ENCODE peak calls at places on chromosomes 4 and X, in five cellular contexts. D is IMR-90, P is H1, V is A549, W is K562. C is an unnamed sample.
A peak's percentile ranks its signal among the peaks of the same experiment; 100 is the strongest.

GRCh38 chrX:118943102-118943501 is 31.3 kb upstream of the LONRF3 start:
- DNase-seq in D (no peak), P (no peak), V (no peak), W (peak; percentile 64), C (no peak)

GRCh38 chr4:24914460-24914859 is 1.6 kb upstream of the CCDC149 start:
- DNase-seq in D (no peak), P (no peak), V (no peak), W (no peak), C (no peak)

GRCh38 chr4:54378461-54378860 is 149.4 kb downstream of the PDGFRA start:
- DNase-seq in D (peak; percentile 5), P (no peak), V (no peak), W (no peak), C (no peak)

GRCh38 chr4:47914926-47915237 is 499 bp upstream of the NFXL1 start:
- DNase-seq in D (no peak), P (no peak), V (no peak), W (no peak), C (no peak)

GRCh38 chr4:147056951-147057630 is 111.4 kb upstream of the TTC29 start:
- DNase-seq in D (peak; percentile 14), P (no peak), V (no peak), W (no peak), C (no peak)

GRCh38 chr4:129545599-129546278 is 449.8 kb downstream of the C4orf33 start:
- DNase-seq in D (no peak), P (no peak), V (no peak), W (no peak), C (peak; percentile 3)

GRCh38 chr4:1239141-1239948 is 9.6 kb downstream of the CTBP1 start:
- DNase-seq in D (no peak), P (no peak), V (no peak), W (no peak), C (no peak)

GRCh38 chr4:90074322-90074886 is 52.8 kb upstream of the CCSER1 start:
- DNase-seq in D (no peak), P (no peak), V (no peak), W (no peak), C (no peak)

GRCh38 chrX:92231391-92231790 is 452.2 kb downstream of the PCDH11X start:
- DNase-seq in D (no peak), P (no peak), V (no peak), W (no peak), C (no peak)

GRCh38 chr4:128283071-128283470 is 4.5 kb downstream of the PGRMC2 start:
- DNase-seq in D (no peak), P (no peak), V (no peak), W (no peak), C (no peak)

GRCh38 chrX:101617211-101618191 is at the start of gene ARMCX6:
- DNase-seq in D (peak; percentile 77), P (peak; percentile 65), V (peak; percentile 70), W (peak; percentile 70), C (peak; percentile 50)

GRCh38 chr4:103936653-103937145 is 216.9 kb upstream of the TACR3 start:
- DNase-seq in D (no peak), P (no peak), V (no peak), W (no peak), C (no peak)

GRCh38 chr4:79598801-79599200 is 190.8 kb upstream of the GK2 start:
- DNase-seq in D (no peak), P (no peak), V (no peak), W (no peak), C (no peak)

GRCh38 chrX:43702660-43703059 is 46.6 kb downstream of the MAOA start:
- DNase-seq in D (no peak), P (no peak), V (no peak), W (no peak), C (peak; percentile 24)

GRCh38 chrX:38661561-38661960 is 100.2 kb downstream of the TSPAN7 start:
- DNase-seq in D (no peak), P (no peak), V (no peak), W (no peak), C (no peak)

GRCh38 chr4:51872283-51872997 is 29.5 kb downstream of the DCUN1D4 start:
- DNase-seq in D (no peak), P (no peak), V (no peak), W (no peak), C (no peak)

GRCh38 chrX:120549483-120550452 is 11.0 kb downstream of the CUL4B start:
- DNase-seq in D (peak; percentile 94), P (no peak), V (peak; percentile 73), W (peak; percentile 54), C (peak; percentile 76)

GRCh38 chrX:155056877-155057792 is 13.8 kb downstream of the CMC4 start:
- DNase-seq in D (peak; percentile 70), P (peak; percentile 63), V (peak; percentile 43), W (peak; percentile 74), C (peak; percentile 43)

GRCh38 chrX:44062842-44063241 is 89.7 kb upstream of the NDP start:
- DNase-seq in D (no peak), P (no peak), V (peak; percentile 9), W (no peak), C (no peak)

GRCh38 chrX:109281478-109282275 is 200.2 kb downstream of the GUCY2F start:
- DNase-seq in D (no peak), P (no peak), V (no peak), W (no peak), C (no peak)

GRCh38 chr4:41257257-41257900 is 651 bp downstream of the UCHL1 start:
- DNase-seq in D (peak; percentile 52), P (peak; percentile 73), V (peak; percentile 24), W (no peak), C (no peak)

GRCh38 chr4:18860836-18861530 is 839.4 kb upstream of the LCORL start:
- DNase-seq in D (no peak), P (no peak), V (no peak), W (no peak), C (no peak)

GRCh38 chr4:141174457-141174856 is 41.2 kb upstream of the RNF150 start:
- DNase-seq in D (no peak), P (no peak), V (no peak), W (no peak), C (no peak)

GRCh38 chr4:67546971-67547370 is 1.7 kb upstream of the CENPC start:
- DNase-seq in D (no peak), P (no peak), V (no peak), W (no peak), C (no peak)

GRCh38 chr4:83771113-83771705 is 235.3 kb downstream of the GPAT3 start:
- DNase-seq in D (peak; percentile 60), P (peak; percentile 53), V (peak; percentile 53), W (peak; percentile 49), C (peak; percentile 21)

GRCh38 chrX:109732319-109732779 is 708 bp downstream of the ACSL4 start:
- DNase-seq in D (peak; percentile 59), P (peak; percentile 45), V (peak; percentile 9), W (peak; percentile 25), C (no peak)

GRCh38 chr4:95377511-95377910 is 171.3 kb downstream of the UNC5C start:
- DNase-seq in D (no peak), P (no peak), V (no peak), W (no peak), C (no peak)

GRCh38 chr4:132333723-132334045 is 815.4 kb upstream of the PCDH10 start:
- DNase-seq in D (peak; percentile 49), P (no peak), V (no peak), W (no peak), C (no peak)

GRCh38 chrX:15988661-15989603 is 134.3 kb upstream of the AP1S2 start:
- DNase-seq in D (peak; percentile 82), P (no peak), V (no peak), W (no peak), C (no peak)
- TF ChIP-seq MAFK in D (no peak), P (no peak), V (no peak), W (no peak), C (no peak)

GRCh38 chrX:149570668-149571067 is 16.6 kb downstream of the MAGEA9B start:
- DNase-seq in D (peak; percentile 86), P (no peak), V (no peak), W (peak; percentile 2), C (no peak)
- TF ChIP-seq MAFK in D (no peak), P (no peak), V (no peak), W (no peak), C (no peak)

GRCh38 chr4:11106769-11107168 is 321.9 kb downstream of the HS3ST1 start:
- DNase-seq in D (no peak), P (no peak), V (no peak), W (no peak), C (no peak)

GRCh38 chr4:11111876-11112275 is 316.8 kb downstream of the HS3ST1 start:
- DNase-seq in D (no peak), P (no peak), V (no peak), W (no peak), C (no peak)

GRCh38 chr4:11111370-11111769 is 317.3 kb downstream of the HS3ST1 start:
- DNase-seq in D (no peak), P (no peak), V (no peak), W (no peak), C (no peak)

GRCh38 chr4:11105715-11106114 is 323.0 kb downstream of the HS3ST1 start:
- DNase-seq in D (no peak), P (no peak), V (no peak), W (no peak), C (no peak)

DNA sequence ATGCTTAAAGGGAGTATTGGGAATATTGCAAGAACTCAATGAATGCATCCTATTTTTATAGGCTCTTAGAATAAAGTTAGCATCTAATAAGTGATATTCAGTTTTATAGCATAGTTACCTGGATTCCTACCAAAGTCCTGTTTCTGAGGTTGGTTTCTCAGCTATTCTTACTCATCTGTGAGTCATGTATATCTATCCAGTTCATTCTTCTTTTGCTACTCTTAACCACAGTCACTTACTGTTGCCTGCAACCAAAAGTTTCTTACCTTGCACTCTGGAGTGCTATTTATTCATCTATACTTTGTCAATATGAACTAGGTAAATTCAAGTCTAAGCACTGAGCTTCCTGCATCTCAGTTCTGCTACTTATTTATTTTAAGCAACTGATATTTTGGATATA is 322.5 kb downstream of the HS3ST1 start:
- DNase-seq in D (no peak), P (no peak), V (no peak), W (no peak), C (no peak)
- TF ChIP-seq MAFK in D (no peak), P (no peak), V (no peak), W (no peak), C (no peak)

GRCh38 chr4:39933689-39934590 is 43.8 kb downstream of the PDS5A start:
- DNase-seq in D (peak; percentile 69), P (no peak), V (no peak), W (no peak), C (no peak)

GRCh38 chr4:39936565-39937418 is 40.9 kb downstream of the PDS5A start:
- DNase-seq in D (no peak), P (no peak), V (no peak), W (no peak), C (no peak)

GRCh38 chr4:39941682-39942217 is 36.0 kb downstream of the PDS5A start:
- DNase-seq in D (no peak), P (no peak), V (no peak), W (no peak), C (peak; percentile 30)

GRCh38 chr4:39942507-39942906 is 35.2 kb downstream of the PDS5A start:
- DNase-seq in D (no peak), P (peak; percentile 38), V (no peak), W (no peak), C (no peak)

DNA sequence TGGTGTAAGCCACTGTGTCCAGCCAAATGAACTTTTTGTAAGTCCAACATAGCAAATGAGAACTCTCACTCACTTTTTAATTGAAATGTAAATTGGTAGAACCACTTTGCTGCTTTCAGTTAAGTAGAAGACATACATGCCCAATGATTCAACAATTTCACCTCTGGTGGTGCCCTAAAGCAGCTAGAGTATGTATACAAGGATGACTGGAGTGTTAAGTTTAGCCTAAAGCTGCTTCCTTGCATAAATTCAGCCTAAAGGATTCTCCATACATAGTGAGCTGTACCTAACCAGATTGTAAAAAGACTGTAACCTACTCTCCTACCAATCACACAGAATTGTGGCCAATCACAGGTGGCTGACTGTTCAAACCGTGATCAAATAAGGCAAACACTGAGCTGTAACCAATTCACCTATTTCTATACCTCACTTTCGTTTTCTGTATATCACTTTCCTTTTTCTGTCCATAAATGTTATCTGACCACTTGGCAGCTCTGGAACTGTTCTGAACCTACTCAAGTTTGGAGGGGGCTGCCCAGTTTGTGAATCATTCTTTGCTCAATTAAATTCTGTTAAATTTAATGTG is 39.9 kb downstream of the PDS5A start:
- DNase-seq in D (peak; percentile 45), P (no peak), V (no peak), W (no peak), C (no peak)
- TF ChIP-seq MAFK in D (no peak), P (no peak), V (no peak), W (no peak), C (no peak)